ENCODE peak calls at places on chromosomes 5 and 9, in seven cellular contexts. P, O, A, I, N, U and C are unnamed samples.

GRCh38 chr9:136079211-136079915 is 15.7 kb downstream of the NACC2 start:
- ATAC-seq in N (no peak), U (no peak), O (peak; percentile 16), P (no peak), I (peak; percentile 14), A (peak; percentile 15), C (no peak)

GRCh38 chr9:120710110-120710981 is 3.9 kb downstream of the MEGF9 start:
- ATAC-seq in I (peak; percentile 15), P (no peak), N (no peak), U (no peak), O (no peak), A (no peak), C (no peak)

GRCh38 chr5:169161022-169161680 is 139.8 kb downstream of the SLIT3 start:
- ATAC-seq in P (no peak), U (no peak), I (peak; percentile 70), O (peak; percentile 77), N (no peak), A (peak; percentile 74), C (no peak)

GRCh38 chr5:38540348-38540747 is 16.1 kb downstream of the LIFR start:
- ATAC-seq in P (no peak), O (peak; percentile 41), I (peak; percentile 93), U (no peak), N (no peak), A (peak; percentile 88), C (no peak)

GRCh38 chr9:123710299-123710698 is 219.6 kb downstream of the DENND1A start:
- ATAC-seq in U (no peak), O (no peak), A (peak; percentile 66), P (no peak), N (no peak), I (no peak), C (no peak)

GRCh38 chr5:14665110-14665822 is 748 bp downstream of the OTULIN start:
- ATAC-seq in N (no peak), U (no peak), A (peak; percentile 14), O (no peak), P (no peak), I (no peak), C (no peak)

GRCh38 chr5:56516936-56517521 is 283.9 kb upstream of the ANKRD55 start:
- ATAC-seq in O (no peak), I (peak; percentile 44), A (peak; percentile 36), P (peak; percentile 28), U (no peak), N (no peak), C (no peak)

GRCh38 chr9:114099523-114100270 is 605 bp upstream of the KIF12 start:
- ATAC-seq in P (no peak), A (no peak), U (no peak), I (peak; percentile 25), O (no peak), N (no peak), C (no peak)

GRCh38 chr9:137114220-137114612 is 317 bp downstream of the DPP7 start:
- ATAC-seq in A (no peak), O (peak; percentile 8), I (peak; percentile 1), P (peak; percentile 36), U (peak; percentile 14), N (peak; percentile 23), C (peak; percentile 28)

GRCh38 chr5:121962347-121962670 is 534 bp downstream of the SRFBP1 start:
- ATAC-seq in N (peak; percentile 33), U (no peak), A (peak; percentile 15), P (peak; percentile 71), O (no peak), I (peak; percentile 11), C (peak; percentile 14)

GRCh38 chr9:9719373-9720112 is 893.3 kb downstream of the PTPRD start:
- ATAC-seq in I (no peak), O (no peak), U (no peak), P (no peak), A (no peak), N (no peak), C (no peak)